ENCODE peak calls at places on chromosomes 13 and 19, in six cellular contexts. M, J, Y, G, T and V are unnamed samples.

GRCh38 chr13:24650157-24650556 is 30.1 kb upstream of the ATP12A start:
- DNase-seq in T (no peak), Y (no peak), J (no peak), M (no peak), G (no peak), V (no peak)

GRCh38 chr13:109427148-109427547 is 359.2 kb downstream of the IRS2 start:
- DNase-seq in T (no peak), Y (no peak), M (no peak), G (no peak), J (no peak), V (no peak)

GRCh38 chr13:51759240-51759639 is 44.7 kb downstream of the DHRS12 start:
- DNase-seq in G (no peak), Y (no peak), J (no peak), M (no peak), T (no peak), V (no peak)

GRCh38 chr13:114132419-114133121 is at the start of gene RASA3:
- DNase-seq in T (peak; percentile 96), J (peak; percentile 52), M (peak; percentile 58), Y (peak; percentile 73), G (no peak), V (peak; percentile 89)

GRCh38 chr19:343451-343931 is 1.1 kb downstream of the MIER2 start:
- DNase-seq in M (no peak), T (no peak), G (no peak), Y (no peak), J (no peak), V (no peak)

GRCh38 chr19:11887618-11888531 is at the start of gene ZNF69:
- DNase-seq in M (peak; percentile 47), G (peak; percentile 34), T (peak; percentile 30), Y (peak; percentile 61), J (peak; percentile 45), V (peak; percentile 93)

GRCh38 chr13:19860884-19861655 is 2.4 kb downstream of the ZMYM5 start:
- DNase-seq in M (no peak), J (no peak), G (no peak), T (no peak), Y (no peak), V (no peak)

GRCh38 chr13:94550030-94550738 is 45.8 kb downstream of the TGDS start:
- DNase-seq in M (no peak), J (no peak), G (no peak), Y (no peak), T (no peak), V (no peak)

GRCh38 chr13:35736876-35737275 is 260.4 kb upstream of the MAB21L1 start:
- DNase-seq in T (no peak), Y (no peak), G (no peak), M (no peak), J (no peak), V (no peak)

GRCh38 chr19:8512115-8512967 is 1.6 kb downstream of the ZNF414 start:
- DNase-seq in T (no peak), G (no peak), M (no peak), J (no peak), Y (no peak), V (no peak)